ENCODE peak calls at places on chromosomes 6 and 20, in four cellular contexts. B is HCT116, W is stomach, O is astrocyte of the spinal cord. M is an unnamed sample.
A peak's percentile ranks its signal among the peaks of the same experiment; 100 is the strongest.

GRCh38 chr6:43383021-43383667 is 13.7 kb upstream of the ZNF318 start:
- DNase-seq in B (no peak), W (no peak), O (peak; percentile 62), M (peak; percentile 81)

GRCh38 chr6:26273673-26274595 is 91.1 kb upstream of the BTN3A2 start:
- DNase-seq in B (no peak), W (no peak), O (peak; percentile 48), M (peak; percentile 53)

GRCh38 chr6:157830354-157831017 is 7.4 kb downstream of the SNX9 start:
- DNase-seq in B (no peak), W (no peak), O (peak; percentile 41), M (no peak)

GRCh38 chr6:158718431-158719126 is 68.7 kb downstream of the SYTL3 start:
- DNase-seq in B (peak; percentile 77), W (peak; percentile 48), O (peak; percentile 28), M (peak; percentile 20)

GRCh38 chr6:144395014-144395413 is 109.9 kb downstream of the UTRN start:
- DNase-seq in B (no peak), W (no peak), O (no peak), M (peak; percentile 4)

GRCh38 chr6:16471222-16471784 is 232.9 kb downstream of the GMPR start:
- DNase-seq in B (no peak), W (no peak), O (no peak), M (peak; percentile 19)

GRCh38 chr20:17969884-17970409 is 1.1 kb downstream of the MGME1 start:
- DNase-seq in B (no peak), W (no peak), O (peak; percentile 71), M (no peak)

GRCh38 chr20:25100914-25101313 is 19.0 kb upstream of the VSX1 start:
- DNase-seq in B (no peak), W (no peak), O (no peak), M (peak; percentile 18)

GRCh38 chr6:9795880-9796279 is 619.0 kb downstream of the TFAP2A start:
- DNase-seq in B (no peak), W (no peak), O (peak; percentile 11), M (no peak)

GRCh38 chr6:75266716-75267291 is 17.8 kb downstream of the TMEM30A start:
- DNase-seq in B (no peak), W (no peak), O (peak; percentile 65), M (peak; percentile 76)

GRCh38 chr6:39426057-39426592 is 103.6 kb upstream of the KCNK16 start:
- DNase-seq in B (no peak), W (no peak), O (peak; percentile 83), M (peak; percentile 81)

GRCh38 chr6:1605822-1606532 is 3.7 kb upstream of the FOXC1 start:
- DNase-seq in B (no peak), W (no peak), O (peak; percentile 14), M (no peak)

GRCh38 chr6:30618270-30618787 is 689 bp downstream of the MRPS18B start:
- DNase-seq in B (no peak), W (peak; percentile 38), O (no peak), M (peak; percentile 26)

GRCh38 chr6:28606424-28607391 is 81.0 kb downstream of the GPX5 start:
- DNase-seq in B (peak; percentile 87), W (no peak), O (peak; percentile 81), M (peak; percentile 75)

GRCh38 chr20:8043687-8044278 is 24.2 kb upstream of the TMX4 start:
- DNase-seq in B (peak; percentile 60), W (no peak), O (peak; percentile 55), M (peak; percentile 80)

GRCh38 chr20:20439602-20440001 is 71.7 kb downstream of the INSM1 start:
- DNase-seq in B (no peak), W (no peak), O (no peak), M (no peak)

GRCh38 chr20:50625986-50626677 is 65.2 kb downstream of the RIPOR3 start:
- DNase-seq in B (peak; percentile 36), W (peak; percentile 51), O (peak; percentile 36), M (peak; percentile 69)

GRCh38 chr6:46299253-46299652 is 128.5 kb upstream of the ENPP5 start:
- DNase-seq in B (no peak), W (no peak), O (no peak), M (no peak)

GRCh38 chr6:108765495-108765894 is 82.7 kb upstream of the ARMC2 start:
- DNase-seq in B (no peak), W (no peak), O (no peak), M (no peak)

GRCh38 chr6:34633256-34633655 is 63.3 kb downstream of the ILRUN start:
- DNase-seq in B (no peak), W (no peak), O (no peak), M (no peak)

GRCh38 chr6:89145461-89145961 is 344 bp upstream of the PM20D2 start:
- DNase-seq in B (no peak), W (no peak), O (peak; percentile 41), M (peak; percentile 21)

GRCh38 chr6:146224988-146225387 is 196.1 kb downstream of the GRM1 start:
- DNase-seq in B (no peak), W (no peak), O (no peak), M (no peak)

GRCh38 chr20:59005523-59006166 is 1.4 kb downstream of the CTSZ start:
- DNase-seq in B (no peak), W (no peak), O (no peak), M (no peak)

GRCh38 chr6:134175532-134176282 is 123.3 kb upstream of the SLC2A12 start:
- DNase-seq in B (peak; percentile 29), W (peak; percentile 85), O (peak; percentile 86), M (peak; percentile 87)

GRCh38 chr6:141077355-141078333 is 1055.1 kb upstream of the GJE1 start:
- DNase-seq in B (peak; percentile 65), W (no peak), O (no peak), M (no peak)

DNA sequence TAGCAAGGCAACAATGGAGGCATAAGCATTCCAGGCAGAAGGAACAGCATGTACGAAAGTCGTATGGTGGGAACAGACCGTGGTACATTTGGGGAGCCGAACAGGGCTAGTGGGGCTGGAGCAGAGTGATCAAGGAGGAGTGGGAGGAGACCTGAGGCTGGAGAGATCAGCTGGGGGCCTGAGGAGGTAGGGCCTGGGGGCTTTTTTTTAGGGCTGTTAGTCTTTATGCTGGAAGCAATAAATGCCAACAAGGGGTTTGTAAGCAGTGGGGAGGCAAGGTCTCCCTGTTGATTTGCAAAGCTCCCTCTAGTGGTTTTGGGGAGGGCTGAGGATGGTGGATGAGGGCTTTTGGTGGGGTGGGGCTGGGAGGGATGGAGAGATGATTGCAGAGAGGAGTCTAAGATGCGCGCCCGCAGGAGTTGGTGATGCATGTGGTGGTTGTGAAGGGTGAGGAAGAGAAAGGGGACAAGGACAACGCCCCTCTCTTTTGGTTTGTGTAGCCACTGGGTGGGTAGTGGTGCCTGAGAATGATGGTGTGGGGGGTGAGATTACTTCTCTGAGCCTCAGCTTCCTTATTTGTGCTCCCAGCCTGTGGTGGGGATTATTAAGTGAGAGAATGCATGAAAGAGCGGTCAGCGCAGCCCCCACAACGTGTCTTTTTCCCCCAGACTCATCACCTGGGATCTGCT is 74.1 kb upstream of the TOX2 start:
- DNase-seq in B (peak; percentile 12), W (no peak), O (no peak), M (peak; percentile 13)
- TF ChIP-seq CTCF in B (peak; percentile 48), W (no peak), O (peak; percentile 56), M (peak; percentile 42)

GRCh38 chr6:129730477-129731165 is 20.6 kb upstream of the ARHGAP18 start:
- DNase-seq in B (no peak), W (no peak), O (peak; percentile 53), M (peak; percentile 46)
- H3K4me3 ChIP-seq in B (no peak overlapping the region), W (no peak overlapping the region), O (no peak overlapping the region), M (no peak overlapping the region)

GRCh38 chr20:22842793-22843192 is 192.3 kb upstream of the SSTR4 start:
- DNase-seq in B (no peak), W (no peak), O (no peak), M (no peak)
- TF ChIP-seq CTCF in B (no peak), W (no peak), O (no peak), M (no peak)

DNA sequence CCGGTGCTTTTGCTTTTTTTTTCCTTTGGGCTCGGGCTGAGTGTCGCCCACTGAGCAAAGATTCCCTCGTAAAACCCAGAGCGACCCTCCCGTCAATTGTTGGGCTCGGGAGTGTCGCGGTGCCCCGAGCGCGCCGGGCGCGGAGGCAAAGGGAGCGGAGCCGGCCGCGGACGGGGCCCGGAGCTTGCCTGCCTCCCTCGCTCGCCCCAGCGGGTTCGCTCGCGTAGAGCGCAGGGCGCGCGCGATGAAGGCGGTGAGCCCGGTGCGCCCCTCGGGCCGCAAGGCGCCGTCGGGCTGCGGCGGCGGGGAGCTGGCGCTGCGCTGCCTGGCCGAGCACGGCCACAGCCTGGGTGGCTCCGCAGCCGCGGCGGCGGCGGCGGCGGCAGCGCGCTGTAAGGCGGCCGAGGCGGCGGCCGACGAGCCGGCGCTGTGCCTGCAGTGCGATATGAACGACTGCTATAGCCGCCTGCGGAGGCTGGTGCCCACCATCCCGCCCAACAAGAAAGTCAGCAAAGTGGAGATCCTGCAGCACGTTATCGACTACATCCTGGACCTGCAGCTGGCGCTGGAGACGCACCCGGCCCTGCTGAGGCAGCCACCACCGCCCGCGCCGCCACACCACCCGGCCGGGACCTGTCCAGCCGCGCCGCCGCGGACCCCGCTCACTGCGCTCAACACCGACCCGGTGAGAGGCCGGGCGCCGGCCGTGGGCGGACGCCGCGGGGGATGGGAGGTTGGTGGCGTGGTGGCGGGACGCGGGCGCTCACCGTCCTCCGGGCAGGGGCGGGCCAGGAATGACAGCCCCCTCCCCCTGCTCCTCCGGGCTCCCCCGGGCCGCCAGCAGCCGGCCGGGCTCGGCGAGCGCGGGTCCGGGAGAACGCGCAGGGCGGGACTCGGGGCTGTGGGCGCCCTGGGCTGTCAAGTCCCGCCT is 606 bp downstream of the ID4 start:
- DNase-seq in B (no peak), W (peak; percentile 39), O (peak; percentile 37), M (peak; percentile 37)
- H3K4me3 ChIP-seq in B (peak overlapping the region; percentile 77), W (peak overlapping the region; percentile 68), O (peak overlapping the region; percentile 64), M (peak overlapping the region; percentile 81)

DNA sequence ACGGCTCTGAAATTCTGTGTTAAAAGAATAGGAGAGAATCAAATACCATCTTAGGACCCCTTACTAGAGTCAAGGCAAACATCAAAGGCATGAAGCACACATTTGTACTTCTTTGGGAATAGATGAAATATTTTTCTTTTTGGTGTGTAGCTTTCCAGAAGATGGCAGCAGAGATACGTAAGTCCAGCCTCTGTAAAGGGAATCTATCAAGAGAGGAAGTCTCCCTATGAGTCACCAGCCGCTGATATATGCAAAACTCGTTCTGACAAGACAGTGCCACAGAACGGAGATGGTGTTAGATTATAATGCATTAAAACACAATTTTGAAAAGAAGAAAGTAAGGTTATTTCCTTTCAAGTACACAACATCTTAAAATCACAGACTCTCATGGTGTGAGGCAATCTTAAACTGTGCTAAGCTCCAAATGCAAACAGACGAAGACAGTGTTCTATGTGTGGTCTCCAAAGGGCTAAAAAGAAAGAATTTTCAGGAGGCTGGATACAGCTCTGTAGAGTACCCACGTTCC is 120.0 kb upstream of the AGPAT4 start:
- DNase-seq in B (peak; percentile 75), W (no peak), O (peak; percentile 91), M (peak; percentile 93)
- TF ChIP-seq CTCF in B (peak; percentile 76), W (no peak), O (peak; percentile 54), M (peak; percentile 64)

GRCh38 chr6:117906454-117906904 is 585 bp upstream of the SLC35F1 start:
- DNase-seq in B (no peak), W (no peak), O (no peak), M (no peak)
- H3K4me3 ChIP-seq in B (no peak overlapping the region), W (peak overlapping the region; percentile 88), O (no peak overlapping the region), M (no peak overlapping the region)

M was measured in fibroblast of the aortic adventitia.